ENCODE peak calls at places on chromosomes 12 and 14, in eight cellular contexts. One of them, this sample, is unnamed.

GRCh38 chr12:52924764-52925716 is 20.2 kb upstream of the KRT8 start:
- DNase-seq in stimulated activated CD8-positive, alpha-beta memory T cell treated with anti-CD3 and anti-CD28 coated beads, Interleukin-4, amount 100 ng/mL, for 24 hours: no peak
- DNase-seq in astrocyte of the hippocampus: peak
- DNase-seq in heart right ventricle: no peak
- DNase-seq in RCC 7860: peak
- DNase-seq in mucosa of descending colon: no peak
- DNase-seq in NCI-H774: no peak
- DNase-seq in germinal center: no peak
- DNase-seq in this sample: no peak

GRCh38 chr14:44029933-44030332 is 477.1 kb downstream of the FSCB start:
- DNase-seq in mucosa of descending colon: no peak
- DNase-seq in NCI-H774: no peak
- DNase-seq in stimulated activated CD8-positive, alpha-beta memory T cell treated with anti-CD3 and anti-CD28 coated beads, Interleukin-4, amount 100 ng/mL, for 24 hours: no peak
- DNase-seq in RCC 7860: no peak
- DNase-seq in germinal center: no peak
- DNase-seq in astrocyte of the hippocampus: no peak
- DNase-seq in heart right ventricle: no peak
- DNase-seq in this sample: no peak

GRCh38 chr12:103858953-103859601 is 18.0 kb upstream of the NT5DC3 start:
- DNase-seq in mucosa of descending colon: peak
- DNase-seq in germinal center: no peak
- DNase-seq in RCC 7860: peak
- DNase-seq in stimulated activated CD8-positive, alpha-beta memory T cell treated with anti-CD3 and anti-CD28 coated beads, Interleukin-4, amount 100 ng/mL, for 24 hours: no peak
- DNase-seq in heart right ventricle: peak
- DNase-seq in astrocyte of the hippocampus: peak
- DNase-seq in NCI-H774: no peak
- DNase-seq in this sample: no peak

GRCh38 chr12:94112116-94112515 is 36.3 kb upstream of the PLXNC1 start:
- DNase-seq in germinal center: no peak
- DNase-seq in heart right ventricle: no peak
- DNase-seq in astrocyte of the hippocampus: no peak
- DNase-seq in RCC 7860: no peak
- DNase-seq in mucosa of descending colon: no peak
- DNase-seq in NCI-H774: no peak
- DNase-seq in stimulated activated CD8-positive, alpha-beta memory T cell treated with anti-CD3 and anti-CD28 coated beads, Interleukin-4, amount 100 ng/mL, for 24 hours: no peak
- DNase-seq in this sample: no peak

GRCh38 chr12:124162151-124163110 is 132.5 kb upstream of the RFLNA start:
- DNase-seq in RCC 7860: no peak
- DNase-seq in stimulated activated CD8-positive, alpha-beta memory T cell treated with anti-CD3 and anti-CD28 coated beads, Interleukin-4, amount 100 ng/mL, for 24 hours: no peak
- DNase-seq in astrocyte of the hippocampus: no peak
- DNase-seq in NCI-H774: no peak
- DNase-seq in mucosa of descending colon: peak
- DNase-seq in germinal center: no peak
- DNase-seq in heart right ventricle: no peak
- DNase-seq in this sample: peak

GRCh38 chr12:45130881-45131281 is 80.0 kb upstream of the DBX2 start:
- DNase-seq in stimulated activated CD8-positive, alpha-beta memory T cell treated with anti-CD3 and anti-CD28 coated beads, Interleukin-4, amount 100 ng/mL, for 24 hours: no peak
- DNase-seq in mucosa of descending colon: no peak
- DNase-seq in NCI-H774: peak
- DNase-seq in heart right ventricle: peak
- DNase-seq in astrocyte of the hippocampus: peak
- DNase-seq in RCC 7860: no peak
- DNase-seq in germinal center: peak
- DNase-seq in this sample: peak

GRCh38 chr12:78279567-78279966 is 448.9 kb downstream of the NAV3 start:
- DNase-seq in stimulated activated CD8-positive, alpha-beta memory T cell treated with anti-CD3 and anti-CD28 coated beads, Interleukin-4, amount 100 ng/mL, for 24 hours: no peak
- DNase-seq in RCC 7860: no peak
- DNase-seq in mucosa of descending colon: no peak
- DNase-seq in heart right ventricle: no peak
- DNase-seq in germinal center: no peak
- DNase-seq in NCI-H774: no peak
- DNase-seq in astrocyte of the hippocampus: no peak
- DNase-seq in this sample: no peak

GRCh38 chr12:65182012-65182739 is 12.8 kb downstream of the LEMD3 start:
- DNase-seq in astrocyte of the hippocampus: no peak
- DNase-seq in NCI-H774: no peak
- DNase-seq in RCC 7860: no peak
- DNase-seq in stimulated activated CD8-positive, alpha-beta memory T cell treated with anti-CD3 and anti-CD28 coated beads, Interleukin-4, amount 100 ng/mL, for 24 hours: no peak
- DNase-seq in germinal center: no peak
- DNase-seq in heart right ventricle: no peak
- DNase-seq in mucosa of descending colon: no peak
- DNase-seq in this sample: no peak

GRCh38 chr12:1917172-1918070 is 1.0 kb downstream of the CACNA2D4 start:
- DNase-seq in germinal center: peak
- DNase-seq in stimulated activated CD8-positive, alpha-beta memory T cell treated with anti-CD3 and anti-CD28 coated beads, Interleukin-4, amount 100 ng/mL, for 24 hours: no peak
- DNase-seq in heart right ventricle: no peak
- DNase-seq in NCI-H774: no peak
- DNase-seq in RCC 7860: no peak
- DNase-seq in astrocyte of the hippocampus: no peak
- DNase-seq in mucosa of descending colon: no peak
- DNase-seq in this sample: no peak

GRCh38 chr12:43273467-43273866 is 278.5 kb downstream of the ADAMTS20 start:
- DNase-seq in heart right ventricle: no peak
- DNase-seq in astrocyte of the hippocampus: no peak
- DNase-seq in germinal center: no peak
- DNase-seq in mucosa of descending colon: no peak
- DNase-seq in RCC 7860: no peak
- DNase-seq in NCI-H774: no peak
- DNase-seq in stimulated activated CD8-positive, alpha-beta memory T cell treated with anti-CD3 and anti-CD28 coated beads, Interleukin-4, amount 100 ng/mL, for 24 hours: no peak
- DNase-seq in this sample: no peak

GRCh38 chr12:11767029-11767724 is 117.7 kb downstream of the ETV6 start:
- DNase-seq in mucosa of descending colon: no peak
- DNase-seq in RCC 7860: no peak
- DNase-seq in NCI-H774: no peak
- DNase-seq in astrocyte of the hippocampus: no peak
- DNase-seq in stimulated activated CD8-positive, alpha-beta memory T cell treated with anti-CD3 and anti-CD28 coated beads, Interleukin-4, amount 100 ng/mL, for 24 hours: no peak
- DNase-seq in heart right ventricle: no peak
- DNase-seq in germinal center: no peak
- DNase-seq in this sample: no peak

GRCh38 chr14:52700701-52701172 is 5.4 kb upstream of the ERO1A start:
- DNase-seq in astrocyte of the hippocampus: no peak
- DNase-seq in RCC 7860: no peak
- DNase-seq in stimulated activated CD8-positive, alpha-beta memory T cell treated with anti-CD3 and anti-CD28 coated beads, Interleukin-4, amount 100 ng/mL, for 24 hours: no peak
- DNase-seq in heart right ventricle: no peak
- DNase-seq in germinal center: no peak
- DNase-seq in mucosa of descending colon: no peak
- DNase-seq in NCI-H774: no peak
- DNase-seq in this sample: peak

This sample was measured in NCI-H748 treated with DMSO at 0.1 percent for 48 hours.